ENCODE peak calls at places on chromosomes 3 and 15, in six cellular contexts. J is activated naive CD4-positive, alpha-beta T cell treated with anti-CD3 and anti-CD28 coated beads, Interleukin-2, amount 50 U/mL, for 72 hours; W is esophagus muscularis mucosa; K is posterior cingulate gyrus; R is HepG2; I is hypothalamus. D is an unnamed sample.

GRCh38 chr15:74505837-74506514 is 35.0 kb upstream of the ARID3B start:
- DNase-seq in J (no peak), W (no peak), K (no peak), R (no peak), I (no peak), D (no peak)

GRCh38 chr3:10956991-10957390 is 35.6 kb upstream of the SLC6A1 start:
- DNase-seq in J (no peak), W (no peak), K (no peak), R (no peak), I (no peak), D (no peak)

GRCh38 chr3:194134231-194134756 is 1.7 kb upstream of the HES1 start:
- DNase-seq in J (peak), W (peak), K (peak), R (no peak), I (no peak), D (peak)

GRCh38 chr15:42716626-42717025 is 20.3 kb downstream of the CDAN1 start:
- DNase-seq in J (no peak), W (no peak), K (no peak), R (no peak), I (no peak), D (no peak)

GRCh38 chr3:16693820-16694219 is 88.6 kb upstream of the DAZL start:
- DNase-seq in J (no peak), W (no peak), K (no peak), R (no peak), I (no peak), D (no peak)

GRCh38 chr3:15361494-15362214 is 29.3 kb upstream of the SH3BP5 start:
- DNase-seq in J (peak), W (no peak), K (no peak), R (no peak), I (no peak), D (peak)

GRCh38 chr15:34773916-34774315 is 19.1 kb upstream of the GJD2 start:
- DNase-seq in J (no peak), W (no peak), K (no peak), R (no peak), I (no peak), D (no peak)

GRCh38 chr3:13262493-13263211 is 157.5 kb downstream of the NUP210 start:
- DNase-seq in J (no peak), W (no peak), K (no peak), R (peak), I (no peak), D (no peak)

GRCh38 chr3:129600348-129600747 is 6.1 kb downstream of the PLXND1 start:
- DNase-seq in J (no peak), W (no peak), K (no peak), R (no peak), I (no peak), D (no peak)

GRCh38 chr15:93070136-93070535 is 18.9 kb downstream of the RGMA start:
- DNase-seq in J (no peak), W (no peak), K (no peak), R (no peak), I (no peak), D (no peak)

GRCh38 chr15:53811530-53811929 is 52.1 kb upstream of the WDR72 start:
- DNase-seq in J (no peak), W (no peak), K (no peak), R (peak), I (no peak), D (no peak)

GRCh38 chr3:191648787-191649186 is 187.8 kb downstream of the PYDC2 start:
- DNase-seq in J (no peak), W (no peak), K (no peak), R (no peak), I (no peak), D (no peak)

GRCh38 chr3:178297732-178298131 is 238.5 kb upstream of the KCNMB2 start:
- DNase-seq in J (no peak), W (no peak), K (no peak), R (no peak), I (no peak), D (no peak)

GRCh38 chr3:196414469-196414868 is 17.8 kb downstream of the UBXN7 start:
- DNase-seq in J (no peak), W (no peak), K (no peak), R (peak), I (no peak), D (no peak)

GRCh38 chr3:14174483-14174882 is 3.9 kb downstream of the XPC start:
- DNase-seq in J (no peak), W (no peak), K (no peak), R (no peak), I (no peak), D (no peak)

GRCh38 chr3:191240432-191240831 is 41.4 kb downstream of the OSTN start:
- DNase-seq in J (no peak), W (no peak), K (no peak), R (no peak), I (no peak), D (no peak)

GRCh38 chr15:60116456-60117089 is 112.5 kb downstream of the FOXB1 start:
- DNase-seq in J (no peak), W (no peak), K (no peak), R (no peak), I (no peak), D (no peak)

GRCh38 chr15:64678126-64678819 is 97.1 kb downstream of the RBPMS2 start:
- DNase-seq in J (no peak), W (no peak), K (no peak), R (no peak), I (no peak), D (no peak)

GRCh38 chr15:73647259-73648026 is 14.3 kb upstream of the NPTN start:
- DNase-seq in J (no peak), W (no peak), K (no peak), R (no peak), I (no peak), D (no peak)

GRCh38 chr15:71691322-71691699 is 119.0 kb upstream of the NR2E3 start:
- DNase-seq in J (no peak), W (peak), K (no peak), R (no peak), I (no peak), D (no peak)

GRCh38 chr15:50182233-50183013 is 427 bp downstream of the SLC27A2 start:
- DNase-seq in J (peak), W (no peak), K (no peak), R (no peak), I (no peak), D (no peak)

GRCh38 chr15:45138814-45139765 is 9.3 kb downstream of the DUOX1 start:
- DNase-seq in J (no peak), W (no peak), K (peak), R (no peak), I (no peak), D (no peak)

GRCh38 chr3:57555316-57555715 is 758 bp upstream of the PDE12 start:
- DNase-seq in J (no peak), W (no peak), K (no peak), R (peak), I (no peak), D (no peak)

GRCh38 chr3:94423566-94423965 is 360.7 kb downstream of the NSUN3 start:
- DNase-seq in J (no peak), W (no peak), K (no peak), R (no peak), I (no peak), D (no peak)

GRCh38 chr15:22850055-22850454 is 11.6 kb downstream of the NIPA2 start:
- DNase-seq in J (no peak), W (no peak), K (no peak), R (no peak), I (no peak), D (no peak)

GRCh38 chr15:56244811-56245576 is 1.3 kb upstream of the RFX7 start:
- DNase-seq in J (peak), W (no peak), K (no peak), R (peak), I (no peak), D (no peak)

GRCh38 chr3:174495928-174496327 is 363.2 kb upstream of the NAALADL2 start:
- DNase-seq in J (no peak), W (no peak), K (no peak), R (no peak), I (no peak), D (no peak)

D was measured in COLO829.